ENCODE peak calls at places on chromosomes 1 and 21, in five cellular contexts. One of them, this sample, is unnamed.

GRCh38 chr1:63877816-63878215 is 104.0 kb downstream of the ROR1 start:
- DNase-seq in GM12864: no peak
- DNase-seq in Calu3: peak; percentile 67
- DNase-seq in BJ: no peak
- DNase-seq in cardiac fibroblast: peak; percentile 77
- DNase-seq in this sample: no peak

GRCh38 chr1:27332536-27333281 is 9.1 kb upstream of the SYTL1 start:
- DNase-seq in GM12864: no peak
- DNase-seq in BJ: no peak
- DNase-seq in cardiac fibroblast: peak; percentile 45
- DNase-seq in Calu3: peak; percentile 47
- DNase-seq in this sample: peak; percentile 79

GRCh38 chr21:32929633-32930038 is 96.1 kb upstream of the OLIG2 start:
- DNase-seq in cardiac fibroblast: no peak
- DNase-seq in BJ: no peak
- DNase-seq in Calu3: no peak
- DNase-seq in GM12864: peak; percentile 53
- DNase-seq in this sample: no peak

GRCh38 chr1:26350701-26351590 is 3.0 kb downstream of the CRYBG2 start:
- DNase-seq in BJ: no peak
- DNase-seq in GM12864: no peak
- DNase-seq in cardiac fibroblast: peak; percentile 48
- DNase-seq in Calu3: no peak
- DNase-seq in this sample: peak; percentile 41

GRCh38 chr1:152697701-152698600 is at the start of gene LCE2A:
- DNase-seq in Calu3: no peak
- DNase-seq in GM12864: no peak
- DNase-seq in BJ: no peak
- DNase-seq in cardiac fibroblast: no peak
- DNase-seq in this sample: no peak

GRCh38 chr1:207077470-207078377 is 10.9 kb upstream of the C4BPB start:
- DNase-seq in cardiac fibroblast: peak; percentile 86
- DNase-seq in BJ: peak; percentile 51
- DNase-seq in Calu3: peak; percentile 83
- DNase-seq in GM12864: peak; percentile 37
- DNase-seq in this sample: peak; percentile 64

GRCh38 chr1:159088050-159088449 is 11.5 kb upstream of the AIM2 start:
- DNase-seq in BJ: peak; percentile 65
- DNase-seq in Calu3: no peak
- DNase-seq in GM12864: no peak
- DNase-seq in cardiac fibroblast: peak; percentile 76
- DNase-seq in this sample: no peak

GRCh38 chr1:3942416-3943122 is 42.5 kb upstream of the C1orf174 start:
- DNase-seq in Calu3: no peak
- DNase-seq in BJ: no peak
- DNase-seq in cardiac fibroblast: no peak
- DNase-seq in GM12864: no peak
- DNase-seq in this sample: no peak

GRCh38 chr1:89598450-89599331 is 34.2 kb upstream of the LRRC8C start:
- DNase-seq in BJ: no peak
- DNase-seq in GM12864: no peak
- DNase-seq in Calu3: peak; percentile 36
- DNase-seq in cardiac fibroblast: peak; percentile 66
- DNase-seq in this sample: no peak

GRCh38 chr21:44866780-44867179 is 6.7 kb downstream of the PTTG1IP start:
- DNase-seq in Calu3: no peak
- DNase-seq in BJ: no peak
- DNase-seq in cardiac fibroblast: peak; percentile 75
- DNase-seq in GM12864: no peak
- DNase-seq in this sample: no peak

GRCh38 chr1:91776068-91776794 is 109.7 kb downstream of the TGFBR3 start:
- DNase-seq in Calu3: no peak
- DNase-seq in BJ: no peak
- DNase-seq in cardiac fibroblast: no peak
- DNase-seq in GM12864: no peak
- DNase-seq in this sample: no peak

GRCh38 chr1:208189183-208189582 is 55.0 kb downstream of the PLXNA2 start:
- DNase-seq in BJ: no peak
- DNase-seq in Calu3: no peak
- DNase-seq in cardiac fibroblast: no peak
- DNase-seq in GM12864: no peak
- DNase-seq in this sample: no peak

GRCh38 chr1:229155472-229155871 is 115.4 kb upstream of the RAB4A start:
- DNase-seq in BJ: no peak
- DNase-seq in cardiac fibroblast: no peak
- DNase-seq in GM12864: no peak
- DNase-seq in Calu3: no peak
- DNase-seq in this sample: peak; percentile 49

GRCh38 chr1:22137006-22137720 is 5.7 kb downstream of the WNT4 start:
- DNase-seq in GM12864: no peak
- DNase-seq in cardiac fibroblast: no peak
- DNase-seq in Calu3: no peak
- DNase-seq in BJ: no peak
- DNase-seq in this sample: no peak

GRCh38 chr1:220398238-220398637 is 126.0 kb upstream of the RAB3GAP2 start:
- DNase-seq in cardiac fibroblast: no peak
- DNase-seq in Calu3: no peak
- DNase-seq in BJ: no peak
- DNase-seq in GM12864: no peak
- DNase-seq in this sample: no peak

GRCh38 chr21:18244721-18245486 is at the start of gene CHODL:
- DNase-seq in Calu3: no peak
- DNase-seq in cardiac fibroblast: no peak
- DNase-seq in BJ: no peak
- DNase-seq in GM12864: no peak
- DNase-seq in this sample: peak; percentile 57

GRCh38 chr21:43740497-43741156 is 21.7 kb downstream of the PDXK start:
- DNase-seq in GM12864: no peak
- DNase-seq in cardiac fibroblast: peak; percentile 33
- DNase-seq in Calu3: peak; percentile 75
- DNase-seq in BJ: no peak
- DNase-seq in this sample: peak; percentile 55

GRCh38 chr1:116540088-116540487 is 30.7 kb downstream of the CD58 start:
- DNase-seq in GM12864: no peak
- DNase-seq in cardiac fibroblast: no peak
- DNase-seq in BJ: no peak
- DNase-seq in Calu3: no peak
- DNase-seq in this sample: no peak

GRCh38 chr1:170768929-170769328 is 105.0 kb downstream of the PRRX1 start:
- DNase-seq in GM12864: no peak
- DNase-seq in cardiac fibroblast: no peak
- DNase-seq in BJ: no peak
- DNase-seq in Calu3: no peak
- DNase-seq in this sample: peak; percentile 23

GRCh38 chr1:168974117-168974516 is 132.4 kb upstream of the ATP1B1 start:
- DNase-seq in BJ: no peak
- DNase-seq in GM12864: no peak
- DNase-seq in cardiac fibroblast: peak; percentile 12
- DNase-seq in Calu3: no peak
- DNase-seq in this sample: no peak

GRCh38 chr1:18603212-18603852 is 27.3 kb upstream of the PAX7 start:
- DNase-seq in Calu3: no peak
- DNase-seq in BJ: no peak
- DNase-seq in GM12864: no peak
- DNase-seq in cardiac fibroblast: no peak
- DNase-seq in this sample: no peak

GRCh38 chr1:220528679-220529529 is 968 bp downstream of the MARK1 start:
- DNase-seq in Calu3: peak; percentile 6
- DNase-seq in cardiac fibroblast: no peak
- DNase-seq in GM12864: no peak
- DNase-seq in BJ: no peak
- DNase-seq in this sample: peak; percentile 66

GRCh38 chr1:26069941-26070807 is 2.7 kb upstream of the TRIM63 start:
- DNase-seq in BJ: no peak
- DNase-seq in GM12864: no peak
- DNase-seq in cardiac fibroblast: no peak
- DNase-seq in Calu3: no peak
- DNase-seq in this sample: no peak

GRCh38 chr1:21162740-21163464 is 13.8 kb downstream of the EIF4G3 start:
- DNase-seq in Calu3: no peak
- DNase-seq in cardiac fibroblast: no peak
- DNase-seq in GM12864: no peak
- DNase-seq in BJ: no peak
- DNase-seq in this sample: no peak

GRCh38 chr1:111990878-111991760 is 1.7 kb upstream of the KCND3 start:
- DNase-seq in cardiac fibroblast: peak; percentile 26
- DNase-seq in GM12864: no peak
- DNase-seq in Calu3: peak; percentile 55
- DNase-seq in BJ: no peak
- DNase-seq in this sample: peak; percentile 39

GRCh38 chr21:43921979-43922945 is 57.2 kb downstream of the AGPAT3 start:
- DNase-seq in Calu3: no peak
- DNase-seq in cardiac fibroblast: peak; percentile 57
- DNase-seq in BJ: no peak
- DNase-seq in GM12864: no peak
- DNase-seq in this sample: no peak

GRCh38 chr1:89657886-89658285 is 25.0 kb downstream of the LRRC8C start:
- DNase-seq in Calu3: no peak
- DNase-seq in GM12864: peak; percentile 37
- DNase-seq in BJ: no peak
- DNase-seq in cardiac fibroblast: no peak
- DNase-seq in this sample: no peak

GRCh38 chr1:183528577-183528976 is 56.3 kb downstream of the SMG7 start:
- DNase-seq in cardiac fibroblast: no peak
- DNase-seq in Calu3: no peak
- DNase-seq in GM12864: no peak
- DNase-seq in BJ: no peak
- DNase-seq in this sample: no peak

GRCh38 chr1:172041689-172042088 is 200.4 kb downstream of the DNM3 start:
- DNase-seq in GM12864: no peak
- DNase-seq in cardiac fibroblast: peak; percentile 45
- DNase-seq in BJ: no peak
- DNase-seq in Calu3: no peak
- DNase-seq in this sample: no peak
- TF ChIP-seq CTCF in GM12864: no peak
- TF ChIP-seq CTCF in cardiac fibroblast: peak; percentile 34
- TF ChIP-seq CTCF in BJ: peak; percentile 41
- TF ChIP-seq CTCF in Calu3: no peak
- TF ChIP-seq CTCF in this sample: no peak

DNA sequence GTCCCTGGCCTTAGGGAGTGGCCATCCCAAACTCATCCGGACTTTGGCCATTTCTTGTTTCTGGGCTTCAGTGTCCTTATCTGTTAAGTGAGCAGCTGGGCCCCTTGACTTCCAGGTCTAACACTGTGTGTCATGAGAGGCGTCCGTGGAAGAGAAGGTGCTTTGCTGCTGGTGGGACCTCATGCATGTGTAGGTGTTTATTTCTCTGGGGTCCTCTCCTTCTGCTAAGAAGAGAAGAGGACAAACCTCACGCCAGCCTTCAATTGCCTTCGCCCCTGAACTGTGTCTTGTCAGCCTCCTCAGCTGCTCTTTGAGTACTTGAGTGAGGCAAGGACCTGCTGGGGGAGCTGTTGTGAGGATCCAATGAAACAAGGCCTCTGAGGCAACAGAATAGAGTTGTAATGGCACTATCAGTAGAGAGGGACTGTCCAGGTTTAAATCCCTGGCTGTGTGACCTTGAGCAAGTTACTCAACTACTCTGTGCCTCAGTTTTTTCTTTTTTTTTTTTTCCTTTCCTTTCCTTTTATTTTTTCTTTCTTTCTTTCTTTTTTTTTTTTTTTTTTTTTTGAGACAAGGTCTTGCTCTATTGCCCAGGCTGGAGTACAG is 72.4 kb downstream of the RUNX3 start:
- DNase-seq in GM12864: no peak
- DNase-seq in BJ: no peak
- DNase-seq in cardiac fibroblast: no peak
- DNase-seq in Calu3: no peak
- DNase-seq in this sample: no peak
- TF ChIP-seq CTCF in GM12864: peak; percentile 36
- TF ChIP-seq CTCF in BJ: no peak
- TF ChIP-seq CTCF in cardiac fibroblast: peak; percentile 9
- TF ChIP-seq CTCF in Calu3: no peak
- TF ChIP-seq CTCF in this sample: no peak

DNA sequence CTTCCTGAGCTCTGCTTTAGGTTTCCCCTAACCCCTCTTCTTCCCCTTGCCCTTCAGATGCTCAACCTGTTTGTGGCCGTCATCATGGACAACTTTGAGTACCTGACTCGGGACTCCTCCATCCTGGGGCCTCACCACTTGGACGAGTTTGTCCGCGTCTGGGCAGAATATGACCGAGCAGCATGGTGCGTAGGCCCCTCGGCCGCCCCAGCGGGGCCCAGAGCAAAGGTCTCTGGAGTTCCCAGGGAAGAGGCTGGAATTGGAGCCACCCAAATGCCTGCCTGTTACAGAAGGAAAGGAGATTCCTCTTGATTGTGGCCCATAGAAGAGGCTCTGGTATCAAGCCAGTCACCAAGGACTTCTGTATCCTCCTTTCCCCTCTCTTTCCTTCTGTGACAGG is 285.5 kb downstream of the ZNF648 start:
- DNase-seq in BJ: no peak
- DNase-seq in Calu3: no peak
- DNase-seq in GM12864: no peak
- DNase-seq in cardiac fibroblast: no peak
- DNase-seq in this sample: no peak
- TF ChIP-seq CTCF in BJ: no peak
- TF ChIP-seq CTCF in Calu3: no peak
- TF ChIP-seq CTCF in GM12864: no peak
- TF ChIP-seq CTCF in cardiac fibroblast: no peak
- TF ChIP-seq CTCF in this sample: no peak

GRCh38 chr1:200970771-200971427 is 52.6 kb downstream of the KIF21B start:
- DNase-seq in cardiac fibroblast: no peak
- DNase-seq in Calu3: no peak
- DNase-seq in GM12864: no peak
- DNase-seq in BJ: no peak
- DNase-seq in this sample: no peak

GRCh38 chr1:200971428-200971903 is 52.0 kb downstream of the KIF21B start:
- DNase-seq in GM12864: no peak
- DNase-seq in BJ: no peak
- DNase-seq in Calu3: no peak
- DNase-seq in cardiac fibroblast: no peak
- DNase-seq in this sample: no peak

GRCh38 chr1:200972985-200973742 is 50.4 kb downstream of the KIF21B start:
- DNase-seq in Calu3: no peak
- DNase-seq in BJ: no peak
- DNase-seq in GM12864: no peak
- DNase-seq in cardiac fibroblast: no peak
- DNase-seq in this sample: no peak

GRCh38 chr1:200973937-200974657 is 49.4 kb downstream of the KIF21B start:
- DNase-seq in cardiac fibroblast: no peak
- DNase-seq in Calu3: no peak
- DNase-seq in GM12864: no peak
- DNase-seq in BJ: no peak
- DNase-seq in this sample: no peak

GRCh38 chr1:200971955-200972711 is 51.4 kb downstream of the KIF21B start:
- DNase-seq in BJ: no peak
- DNase-seq in Calu3: peak; percentile 81
- DNase-seq in cardiac fibroblast: peak; percentile 61
- DNase-seq in GM12864: no peak
- DNase-seq in this sample: peak; percentile 79
- TF ChIP-seq CTCF in BJ: peak; percentile 74
- TF ChIP-seq CTCF in Calu3: peak; percentile 97
- TF ChIP-seq CTCF in cardiac fibroblast: peak; percentile 60
- TF ChIP-seq CTCF in GM12864: peak; percentile 76
- TF ChIP-seq CTCF in this sample: peak; percentile 95